ENCODE peak calls at places on chromosomes 7 and 10, in eight cellular contexts. Q is suprapubic skin, V is progenitor cell of endocrine pancreas, N is stomach, X is AG04450, J is GM10248, G is OCI-LY7, A is heart left ventricle. O is an unnamed sample.

GRCh38 chr7:48748081-48748833 is 176.1 kb upstream of the CDC14C start:
- DNase-seq in Q (no peak), V (no peak), N (no peak), X (no peak), J (no peak), G (no peak), A (no peak), O (no peak)

GRCh38 chr10:67261300-67261797 is 335.5 kb downstream of the LRRTM3 start:
- DNase-seq in Q (no peak), V (no peak), N (no peak), X (no peak), J (no peak), G (no peak), A (no peak), O (no peak)

GRCh38 chr7:47327306-47327697 is 254.6 kb downstream of the TNS3 start:
- DNase-seq in Q (no peak), V (no peak), N (no peak), X (no peak), J (no peak), G (no peak), A (no peak), O (no peak)

GRCh38 chr7:32171248-32171647 is 101.0 kb upstream of the PDE1C start:
- DNase-seq in Q (no peak), V (no peak), N (no peak), X (no peak), J (no peak), G (no peak), A (no peak), O (no peak)

GRCh38 chr7:38178004-38178694 is at the start of gene STARD3NL:
- DNase-seq in Q (peak), V (peak), N (peak), X (peak), J (peak), G (peak), A (peak), O (peak)

GRCh38 chr7:101342892-101343291 is 19.8 kb upstream of the COL26A1 start:
- DNase-seq in Q (no peak), V (no peak), N (no peak), X (no peak), J (no peak), G (no peak), A (no peak), O (no peak)

GRCh38 chr10:29993319-29993876 is 66.0 kb downstream of the JCAD start:
- DNase-seq in Q (no peak), V (no peak), N (no peak), X (no peak), J (no peak), G (no peak), A (no peak), O (no peak)

GRCh38 chr10:125222515-125222914 is 62.2 kb upstream of the CTBP2 start:
- DNase-seq in Q (no peak), V (no peak), N (no peak), X (no peak), J (no peak), G (peak), A (no peak), O (no peak)

GRCh38 chr7:146885231-146885630 is 768.6 kb downstream of the CNTNAP2 start:
- DNase-seq in Q (no peak), V (no peak), N (no peak), X (no peak), J (no peak), G (no peak), A (no peak), O (no peak)

GRCh38 chr7:116433246-116433645 is 66.3 kb upstream of the CAV2 start:
- DNase-seq in Q (no peak), V (no peak), N (no peak), X (no peak), J (no peak), G (no peak), A (no peak), O (no peak)

GRCh38 chr10:34834274-34834673 is 19.2 kb upstream of the PARD3 start:
- DNase-seq in Q (no peak), V (no peak), N (no peak), X (no peak), J (no peak), G (no peak), A (no peak), O (no peak)

GRCh38 chr7:150791746-150792452 is 8.3 kb downstream of the TMEM176B start:
- DNase-seq in Q (no peak), V (no peak), N (no peak), X (no peak), J (no peak), G (no peak), A (no peak), O (no peak)

GRCh38 chr10:5829267-5829666 is 16.0 kb upstream of the GDI2 start:
- DNase-seq in Q (no peak), V (no peak), N (peak), X (no peak), J (no peak), G (no peak), A (no peak), O (no peak)

GRCh38 chr10:132631348-132631735 is 93.8 kb downstream of the INPP5A start:
- DNase-seq in Q (peak), V (no peak), N (peak), X (no peak), J (no peak), G (no peak), A (peak), O (no peak)

GRCh38 chr10:131178956-131179355 is 132.6 kb downstream of the TCERG1L start:
- DNase-seq in Q (no peak), V (peak), N (peak), X (no peak), J (no peak), G (no peak), A (no peak), O (no peak)

GRCh38 chr10:91391915-91392314 is 18.2 kb upstream of the HECTD2 start:
- DNase-seq in Q (no peak), V (no peak), N (no peak), X (no peak), J (no peak), G (no peak), A (no peak), O (no peak)

GRCh38 chr7:131328387-131329175 is 905 bp downstream of the MKLN1 start:
- DNase-seq in Q (no peak), V (no peak), N (no peak), X (no peak), J (no peak), G (no peak), A (no peak), O (no peak)

GRCh38 chr7:36348256-36348655 is 41.4 kb upstream of the ANLN start:
- DNase-seq in Q (no peak), V (no peak), N (no peak), X (peak), J (no peak), G (no peak), A (no peak), O (no peak)

GRCh38 chr10:110504111-110504735 is 6.5 kb downstream of the DUSP5 start:
- DNase-seq in Q (peak), V (no peak), N (peak), X (peak), J (peak), G (no peak), A (no peak), O (peak)

GRCh38 chr7:95376632-95377380 is 19.4 kb downstream of the PON3 start:
- DNase-seq in Q (no peak), V (no peak), N (no peak), X (no peak), J (no peak), G (no peak), A (no peak), O (no peak)

GRCh38 chr7:20508109-20508508 is 107.4 kb upstream of the ABCB5 start:
- DNase-seq in Q (no peak), V (no peak), N (no peak), X (no peak), J (no peak), G (no peak), A (no peak), O (no peak)
- TF ChIP-seq CTCF in Q (no peak), V (no peak), N (no peak), X (no peak), J (no peak), G (no peak), A (no peak), O (no peak)

GRCh38 chr10:58631715-58632114 is 119.0 kb downstream of the BICC1 start:
- DNase-seq in Q (no peak), V (no peak), N (no peak), X (no peak), J (no peak), G (no peak), A (no peak), O (no peak)
- TF ChIP-seq CTCF in Q (no peak), V (no peak), N (no peak), X (no peak), J (no peak), G (no peak), A (no peak), O (no peak)

DNA sequence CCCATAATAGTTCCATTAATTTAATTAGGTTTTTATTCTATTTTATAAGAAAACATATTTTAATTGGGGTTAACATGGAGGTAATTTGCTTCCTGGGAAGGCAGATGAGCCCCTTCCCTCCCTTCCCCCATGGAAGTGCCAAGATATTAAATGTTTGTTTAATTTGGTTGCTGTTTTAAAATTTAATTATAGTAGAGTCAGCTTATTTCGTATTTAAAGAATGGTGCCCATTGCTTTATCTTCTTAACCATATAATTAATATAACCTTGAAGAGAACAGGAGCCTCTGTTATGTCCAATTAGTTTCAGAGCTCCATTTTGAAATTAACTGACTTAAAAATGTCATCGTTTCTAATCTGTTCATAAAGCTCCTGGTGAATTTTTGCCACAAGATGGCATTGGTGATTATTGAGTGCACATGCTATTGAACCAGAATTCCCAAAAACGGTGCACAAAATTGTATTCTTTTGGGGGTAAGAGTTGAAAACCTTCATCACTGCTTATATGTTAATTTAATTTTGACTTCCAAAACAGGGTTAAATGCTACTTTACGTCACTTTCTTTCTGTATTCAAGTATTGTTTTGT is 26.0 kb downstream of the KLHDC10 start:
- DNase-seq in Q (no peak), V (no peak), N (no peak), X (no peak), J (no peak), G (no peak), A (no peak), O (no peak)
- TF ChIP-seq CTCF in Q (no peak), V (no peak), N (no peak), X (peak), J (no peak), G (peak), A (peak), O (no peak)

GRCh38 chr7:16114633-16115032 is 306.7 kb downstream of the CRPPA start:
- DNase-seq in Q (no peak), V (no peak), N (no peak), X (peak), J (no peak), G (no peak), A (no peak), O (no peak)
- TF ChIP-seq CTCF in Q (no peak), V (no peak), N (no peak), X (peak), J (no peak), G (peak), A (peak), O (no peak)